ENCODE peak calls at places on chromosomes 11 and 22, in six cellular contexts. One of them, this sample, is unnamed.

GRCh38 chr22:23803001-23803819 is 16.4 kb downstream of the SMARCB1 start:
- DNase-seq in WTC11: no peak
- DNase-seq in K562: no peak
- DNase-seq in H1: no peak
- DNase-seq in GM12878: no peak
- DNase-seq in HepG2: no peak
- DNase-seq in this sample: no peak

GRCh38 chr22:43126506-43127165 is 16.1 kb downstream of the BIK start:
- DNase-seq in WTC11: no peak
- DNase-seq in K562: peak
- DNase-seq in H1: peak
- DNase-seq in GM12878: no peak
- DNase-seq in HepG2: peak
- DNase-seq in this sample: no peak

GRCh38 chr11:123221074-123221473 is 26.0 kb upstream of the CLMP start:
- DNase-seq in WTC11: no peak
- DNase-seq in K562: no peak
- DNase-seq in H1: no peak
- DNase-seq in GM12878: no peak
- DNase-seq in HepG2: no peak
- DNase-seq in this sample: no peak

GRCh38 chr11:105179542-105180278 is 40.1 kb upstream of the CARD18 start:
- DNase-seq in WTC11: no peak
- DNase-seq in K562: no peak
- DNase-seq in H1: no peak
- DNase-seq in GM12878: no peak
- DNase-seq in HepG2: peak
- DNase-seq in this sample: no peak

GRCh38 chr11:79087238-79087956 is 353.4 kb downstream of the TENM4 start:
- DNase-seq in WTC11: no peak
- DNase-seq in K562: no peak
- DNase-seq in H1: no peak
- DNase-seq in GM12878: no peak
- DNase-seq in HepG2: peak
- DNase-seq in this sample: peak

GRCh38 chr22:44000123-44000522 is 24.0 kb upstream of the PARVB start:
- DNase-seq in WTC11: no peak
- DNase-seq in K562: no peak
- DNase-seq in H1: no peak
- DNase-seq in GM12878: no peak
- DNase-seq in HepG2: peak
- DNase-seq in this sample: no peak

GRCh38 chr11:123616505-123617198 is 37.8 kb downstream of the SCN3B start:
- DNase-seq in WTC11: no peak
- DNase-seq in K562: no peak
- DNase-seq in H1: no peak
- DNase-seq in GM12878: no peak
- DNase-seq in HepG2: no peak
- DNase-seq in this sample: no peak

GRCh38 chr11:15146271-15147003 is 31.7 kb downstream of the INSC start:
- DNase-seq in WTC11: no peak
- DNase-seq in K562: no peak
- DNase-seq in H1: no peak
- DNase-seq in GM12878: no peak
- DNase-seq in HepG2: no peak
- DNase-seq in this sample: no peak

GRCh38 chr11:86799680-86800075 is 664 bp upstream of the PRSS23 start:
- DNase-seq in WTC11: peak
- DNase-seq in K562: no peak
- DNase-seq in H1: no peak
- DNase-seq in GM12878: no peak
- DNase-seq in HepG2: no peak
- DNase-seq in this sample: peak

GRCh38 chr22:24894998-24895397 is 51.5 kb downstream of the LHFPL7 start:
- DNase-seq in WTC11: peak
- DNase-seq in K562: no peak
- DNase-seq in H1: no peak
- DNase-seq in GM12878: no peak
- DNase-seq in HepG2: peak
- DNase-seq in this sample: peak

GRCh38 chr11:58509730-58510129 is 1.8 kb upstream of the OR5B21 start:
- DNase-seq in WTC11: no peak
- DNase-seq in K562: no peak
- DNase-seq in H1: no peak
- DNase-seq in GM12878: no peak
- DNase-seq in HepG2: no peak
- DNase-seq in this sample: no peak

GRCh38 chr11:58508814-58509213 is 909 bp upstream of the OR5B21 start:
- DNase-seq in WTC11: no peak
- DNase-seq in K562: no peak
- DNase-seq in H1: no peak
- DNase-seq in GM12878: no peak
- DNase-seq in HepG2: no peak
- DNase-seq in this sample: no peak

GRCh38 chr11:58508005-58508404 is at the start of gene OR5B21:
- DNase-seq in WTC11: no peak
- DNase-seq in K562: no peak
- DNase-seq in H1: no peak
- DNase-seq in GM12878: no peak
- DNase-seq in HepG2: no peak
- DNase-seq in this sample: no peak

DNA sequence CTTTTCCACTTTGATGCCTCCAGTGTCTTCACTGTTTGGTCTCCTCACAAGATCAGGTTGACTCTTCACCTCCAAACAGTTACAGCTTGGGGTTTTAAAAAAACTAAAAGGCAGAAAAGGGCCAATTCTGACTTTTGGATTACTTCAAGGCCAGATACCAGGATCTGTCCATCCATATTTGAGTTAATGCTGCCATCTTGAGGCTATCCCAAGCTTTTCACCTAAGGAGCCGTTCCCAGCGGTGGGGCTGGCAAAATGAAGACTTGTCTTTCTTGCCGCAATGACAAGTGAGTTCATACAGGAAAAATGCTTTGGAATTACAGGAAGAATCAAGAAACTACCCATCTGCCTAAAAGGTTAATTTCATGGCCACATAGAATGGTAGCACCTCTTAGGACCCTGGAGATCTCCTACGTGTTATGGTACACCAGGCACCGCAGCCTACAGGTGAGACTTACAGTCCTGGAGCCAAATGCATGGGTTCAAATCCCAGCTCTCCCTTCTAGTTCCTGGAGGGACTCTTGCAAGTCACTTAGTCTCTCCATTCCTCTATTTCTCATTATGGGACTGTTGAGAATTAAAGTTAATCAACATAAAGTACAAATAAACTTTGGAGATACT is 6.0 kb upstream of the OR5B21 start:
- DNase-seq in WTC11: peak
- DNase-seq in K562: peak
- DNase-seq in H1: peak
- DNase-seq in GM12878: no peak
- DNase-seq in HepG2: peak
- DNase-seq in this sample: peak
- TF ChIP-seq CREB1 in WTC11: no peak
- TF ChIP-seq CREB1 in K562: no peak
- TF ChIP-seq CREB1 in H1: no peak
- TF ChIP-seq CREB1 in GM12878: no peak
- TF ChIP-seq CREB1 in HepG2: no peak
- TF ChIP-seq CREB1 in this sample: no peak

DNA sequence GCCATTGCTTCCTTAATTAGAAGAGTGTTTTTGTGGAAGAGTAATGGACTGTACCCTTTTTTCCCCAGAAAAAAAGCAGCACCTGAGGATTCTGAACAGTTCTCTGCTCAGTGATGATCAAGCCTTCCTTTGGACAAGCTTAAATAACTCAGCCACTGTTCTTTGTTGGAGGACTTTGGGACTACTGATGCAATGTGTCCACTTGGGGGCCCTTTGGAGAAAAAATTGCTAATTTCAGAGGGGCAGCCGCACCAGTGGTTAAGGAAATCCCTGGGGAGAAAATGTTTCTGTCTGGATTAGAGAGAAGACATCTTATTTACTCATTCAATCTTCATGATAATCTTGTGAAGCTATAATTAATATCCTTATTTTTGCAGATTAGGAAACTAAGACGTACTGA is 5.3 kb upstream of the KMT2A start:
- DNase-seq in WTC11: no peak
- DNase-seq in K562: no peak
- DNase-seq in H1: no peak
- DNase-seq in GM12878: no peak
- DNase-seq in HepG2: peak
- DNase-seq in this sample: no peak
- TF ChIP-seq CTCF in WTC11: no peak
- TF ChIP-seq CTCF in K562: peak
- TF ChIP-seq CTCF in H1: no peak
- TF ChIP-seq CTCF in GM12878: no peak
- TF ChIP-seq CTCF in HepG2: peak
- TF ChIP-seq CTCF in this sample: no peak

GRCh38 chr11:121555172-121555571 is 102.4 kb upstream of the SORL1-AS1 start:
- DNase-seq in WTC11: no peak
- DNase-seq in K562: no peak
- DNase-seq in H1: no peak
- DNase-seq in GM12878: no peak
- DNase-seq in HepG2: no peak
- DNase-seq in this sample: no peak

GRCh38 chr11:121559812-121560211 is 107.0 kb upstream of the SORL1-AS1 start:
- DNase-seq in WTC11: no peak
- DNase-seq in K562: no peak
- DNase-seq in H1: no peak
- DNase-seq in GM12878: no peak
- DNase-seq in HepG2: no peak
- DNase-seq in this sample: no peak

GRCh38 chr11:121557348-121557747 is 104.6 kb upstream of the SORL1-AS1 start:
- DNase-seq in WTC11: no peak
- DNase-seq in K562: no peak
- DNase-seq in H1: no peak
- DNase-seq in GM12878: peak
- DNase-seq in HepG2: no peak
- DNase-seq in this sample: no peak

GRCh38 chr11:121554552-121554951 is 101.8 kb upstream of the SORL1-AS1 start:
- DNase-seq in WTC11: no peak
- DNase-seq in K562: no peak
- DNase-seq in H1: no peak
- DNase-seq in GM12878: no peak
- DNase-seq in HepG2: no peak
- DNase-seq in this sample: no peak

DNA sequence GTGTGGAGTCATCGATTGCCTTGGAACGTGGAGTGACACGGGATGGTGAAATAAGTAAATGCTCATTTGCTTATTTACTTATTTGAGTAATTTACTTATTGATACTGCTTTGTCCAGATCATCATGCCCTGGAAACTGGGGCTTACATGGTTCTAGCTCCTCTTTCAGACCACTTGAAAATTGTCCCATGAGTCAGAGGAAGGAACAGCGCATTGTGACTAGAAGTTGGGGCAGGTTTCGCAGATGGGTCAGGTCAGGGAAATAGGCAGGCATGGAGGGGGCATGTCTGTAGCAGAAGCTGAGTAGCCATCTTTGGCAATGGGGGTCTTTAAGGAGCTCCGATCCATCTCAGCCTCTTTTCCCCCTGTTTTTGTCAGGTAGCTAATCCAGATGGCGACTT is 104.2 kb upstream of the SORL1-AS1 start:
- DNase-seq in WTC11: no peak
- DNase-seq in K562: no peak
- DNase-seq in H1: no peak
- DNase-seq in GM12878: no peak
- DNase-seq in HepG2: no peak
- DNase-seq in this sample: no peak
- TF ChIP-seq CREB1 in WTC11: no peak
- TF ChIP-seq CREB1 in K562: no peak
- TF ChIP-seq CREB1 in H1: no peak
- TF ChIP-seq CREB1 in GM12878: no peak
- TF ChIP-seq CREB1 in HepG2: no peak
- TF ChIP-seq CREB1 in this sample: no peak

GRCh38 chr11:117005758-117006157 is 92.5 kb downstream of the SIK3 start:
- DNase-seq in WTC11: no peak
- DNase-seq in K562: no peak
- DNase-seq in H1: no peak
- DNase-seq in GM12878: no peak
- DNase-seq in HepG2: no peak
- DNase-seq in this sample: no peak

GRCh38 chr11:117011541-117011908 is 86.7 kb downstream of the SIK3 start:
- DNase-seq in WTC11: no peak
- DNase-seq in K562: no peak
- DNase-seq in H1: no peak
- DNase-seq in GM12878: no peak
- DNase-seq in HepG2: no peak
- DNase-seq in this sample: no peak

GRCh38 chr11:117010808-117011540 is 87.3 kb downstream of the SIK3 start:
- DNase-seq in WTC11: no peak
- DNase-seq in K562: no peak
- DNase-seq in H1: no peak
- DNase-seq in GM12878: no peak
- DNase-seq in HepG2: no peak
- DNase-seq in this sample: no peak

GRCh38 chr11:117009905-117010605 is 88.2 kb downstream of the SIK3 start:
- DNase-seq in WTC11: no peak
- DNase-seq in K562: no peak
- DNase-seq in H1: no peak
- DNase-seq in GM12878: no peak
- DNase-seq in HepG2: no peak
- DNase-seq in this sample: peak
- TF ChIP-seq CTCF in WTC11: no peak
- TF ChIP-seq CTCF in K562: no peak
- TF ChIP-seq CTCF in H1: no peak
- TF ChIP-seq CTCF in GM12878: no peak
- TF ChIP-seq CTCF in HepG2: no peak
- TF ChIP-seq CTCF in this sample: no peak

GRCh38 chr11:8221025-8221723 is 42.5 kb downstream of the LMO1 start:
- DNase-seq in WTC11: no peak
- DNase-seq in K562: no peak
- DNase-seq in H1: no peak
- DNase-seq in GM12878: no peak
- DNase-seq in HepG2: no peak
- DNase-seq in this sample: no peak
- TF ChIP-seq CREB1 in WTC11: no peak
- TF ChIP-seq CREB1 in K562: no peak
- TF ChIP-seq CREB1 in H1: no peak
- TF ChIP-seq CREB1 in GM12878: no peak
- TF ChIP-seq CREB1 in HepG2: no peak
- TF ChIP-seq CREB1 in this sample: no peak

DNA sequence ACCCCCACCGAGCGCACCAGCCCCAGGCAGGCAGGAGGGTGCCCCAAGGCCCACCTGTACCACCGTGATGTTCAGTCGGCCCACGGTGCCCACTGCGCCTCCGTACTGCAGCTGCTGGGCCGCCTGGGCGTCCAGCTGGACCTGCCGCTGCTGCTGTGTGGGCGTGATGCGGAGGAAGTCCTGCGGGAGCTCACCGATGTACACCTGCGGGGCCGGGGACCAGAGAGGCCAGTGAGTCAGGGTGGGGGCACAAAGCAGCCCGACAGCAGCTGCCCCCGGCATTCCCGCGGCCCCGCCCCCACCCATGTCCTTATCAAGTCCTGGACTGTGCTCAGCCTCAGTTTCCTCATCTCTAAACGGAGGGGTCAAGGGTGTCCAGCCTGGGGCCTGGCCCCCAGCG is 13.8 kb downstream of the TOLLIP start:
- DNase-seq in WTC11: no peak
- DNase-seq in K562: no peak
- DNase-seq in H1: no peak
- DNase-seq in GM12878: no peak
- DNase-seq in HepG2: no peak
- DNase-seq in this sample: no peak
- TF ChIP-seq CTCF in WTC11: no peak
- TF ChIP-seq CTCF in K562: no peak
- TF ChIP-seq CTCF in H1: no peak
- TF ChIP-seq CTCF in GM12878: no peak
- TF ChIP-seq CTCF in HepG2: no peak
- TF ChIP-seq CTCF in this sample: no peak

This sample was measured in GM23338.